ENCODE peak calls at places on chromosomes 4 and X, in six cellular contexts. S, U, D, Y, F and I are unnamed samples.

GRCh38 chrX:76109654-76110053 is 63.2 kb upstream of the PBDC1 start:
- DNase-seq in D (peak), Y (no peak), S (no peak), U (no peak), F (no peak), I (no peak)

GRCh38 chr4:24840826-24841587 is 45.6 kb downstream of the SOD3 start:
- DNase-seq in S (no peak), D (no peak), F (no peak), U (no peak), Y (no peak), I (no peak)

GRCh38 chrX:132631579-132632232 is 142.9 kb upstream of the MBNL3 start:
- DNase-seq in Y (no peak), F (peak), S (peak), U (no peak), D (peak), I (no peak)

GRCh38 chrX:81301877-81302276 is 100.0 kb downstream of the SH3BGRL start:
- DNase-seq in F (no peak), U (no peak), D (peak), S (no peak), Y (no peak), I (no peak)

GRCh38 chr4:24211821-24212220 is 322.0 kb upstream of the PPARGC1A start:
- DNase-seq in U (no peak), S (no peak), F (no peak), Y (no peak), D (peak), I (no peak)

GRCh38 chr4:74114234-74114633 is 15.2 kb upstream of the CXCL2 start:
- DNase-seq in U (no peak), Y (no peak), S (no peak), D (peak), F (no peak), I (no peak)

GRCh38 chr4:183758006-183758734 is 99.1 kb downstream of the TRAPPC11 start:
- DNase-seq in U (peak), F (no peak), Y (no peak), D (peak), S (no peak), I (peak)

GRCh38 chrX:105698386-105698785 is 124.0 kb upstream of the NRK start:
- DNase-seq in F (peak), U (no peak), S (no peak), Y (no peak), D (peak), I (no peak)

GRCh38 chr4:119825696-119826095 is 197.1 kb upstream of the PDE5A start:
- DNase-seq in Y (no peak), F (no peak), D (no peak), U (no peak), S (no peak), I (no peak)

GRCh38 chrX:144379156-144379555 is 495.3 kb downstream of the UBE2NL start:
- DNase-seq in D (no peak), Y (no peak), U (no peak), S (no peak), F (no peak), I (no peak)

GRCh38 chrX:155086961-155087735 is 15.8 kb downstream of the BRCC3 start:
- DNase-seq in F (no peak), D (no peak), U (no peak), Y (no peak), S (no peak), I (no peak)

GRCh38 chr4:39464886-39465501 is 6.1 kb downstream of the LIAS start:
- DNase-seq in Y (no peak), S (no peak), D (peak), U (no peak), F (peak), I (no peak)